ENCODE peak calls at places on chromosomes 2 and 18, in four cellular contexts. One of them, this sample, is unnamed.

GRCh38 chr18:48167901-48168300 is 237.4 kb upstream of the SMAD2 start:
- DNase-seq in GM12878: no peak
- DNase-seq in IMR-90: no peak
- DNase-seq in K562: no peak
- DNase-seq in this sample: no peak

GRCh38 chr2:179022685-179023084 is 27.3 kb downstream of the CCDC141 start:
- DNase-seq in K562: no peak
- DNase-seq in GM12878: no peak
- DNase-seq in IMR-90: no peak
- DNase-seq in this sample: no peak

GRCh38 chr2:15279181-15279876 is 281.8 kb downstream of the NBAS start:
- DNase-seq in K562: no peak
- DNase-seq in GM12878: no peak
- DNase-seq in IMR-90: no peak
- DNase-seq in this sample: no peak

GRCh38 chr2:24871852-24872323 is 48.1 kb downstream of the ADCY3 start:
- DNase-seq in GM12878: no peak
- DNase-seq in K562: no peak
- DNase-seq in IMR-90: peak; percentile 54
- DNase-seq in this sample: no peak

GRCh38 chr2:240468300-240469238 is 33.1 kb downstream of the GPC1 start:
- DNase-seq in K562: no peak
- DNase-seq in GM12878: no peak
- DNase-seq in IMR-90: no peak
- DNase-seq in this sample: no peak

GRCh38 chr2:130231656-130232055 is 33.4 kb upstream of the TUBA3E start:
- DNase-seq in IMR-90: no peak
- DNase-seq in GM12878: no peak
- DNase-seq in K562: no peak
- DNase-seq in this sample: no peak

GRCh38 chr2:234256516-234256915 is 206.0 kb downstream of the SPP2 start:
- DNase-seq in K562: no peak
- DNase-seq in IMR-90: no peak
- DNase-seq in GM12878: no peak
- DNase-seq in this sample: no peak

GRCh38 chr2:218867900-218868299 is 8.3 kb downstream of the WNT6 start:
- DNase-seq in GM12878: no peak
- DNase-seq in IMR-90: no peak
- DNase-seq in K562: no peak
- DNase-seq in this sample: no peak

GRCh38 chr2:3127710-3128109 is 249.9 kb downstream of the EIPR1 start:
- DNase-seq in K562: no peak
- DNase-seq in GM12878: no peak
- DNase-seq in IMR-90: no peak
- DNase-seq in this sample: no peak

GRCh38 chr2:108619916-108620620 is 85.8 kb downstream of the LIMS1 start:
- DNase-seq in K562: no peak
- DNase-seq in IMR-90: no peak
- DNase-seq in GM12878: no peak
- DNase-seq in this sample: no peak

GRCh38 chr2:118062048-118062447 is 26.2 kb upstream of the INSIG2 start:
- DNase-seq in GM12878: no peak
- DNase-seq in IMR-90: no peak
- DNase-seq in K562: no peak
- DNase-seq in this sample: no peak

GRCh38 chr2:219702796-219703545 is 75.5 kb downstream of the SLC4A3 start:
- DNase-seq in IMR-90: no peak
- DNase-seq in GM12878: no peak
- DNase-seq in K562: no peak
- DNase-seq in this sample: no peak

GRCh38 chr2:159179696-159180095 is 106.8 kb downstream of the WDSUB1 start:
- DNase-seq in K562: no peak
- DNase-seq in IMR-90: no peak
- DNase-seq in GM12878: no peak
- DNase-seq in this sample: no peak

GRCh38 chr2:74373985-74374384 is 6.1 kb downstream of the DCTN1 start:
- DNase-seq in IMR-90: no peak
- DNase-seq in K562: no peak
- DNase-seq in GM12878: no peak
- DNase-seq in this sample: no peak

GRCh38 chr2:234164499-234165409 is 114.3 kb downstream of the SPP2 start:
- DNase-seq in GM12878: peak; percentile 9
- DNase-seq in IMR-90: no peak
- DNase-seq in K562: no peak
- DNase-seq in this sample: no peak

GRCh38 chr2:18630941-18631340 is 41.6 kb upstream of the NT5C1B start:
- DNase-seq in K562: no peak
- DNase-seq in IMR-90: no peak
- DNase-seq in GM12878: no peak
- DNase-seq in this sample: no peak

GRCh38 chr2:238286987-238287386 is 1.4 kb downstream of the PER2 start:
- DNase-seq in IMR-90: no peak
- DNase-seq in GM12878: no peak
- DNase-seq in K562: no peak
- DNase-seq in this sample: no peak

GRCh38 chr2:106886916-106887758 is 1.2 kb upstream of the ST6GAL2 start:
- DNase-seq in GM12878: no peak
- DNase-seq in K562: no peak
- DNase-seq in IMR-90: no peak
- DNase-seq in this sample: peak; percentile 34

GRCh38 chr2:240386321-240386720 is 49.1 kb upstream of the GPC1 start:
- DNase-seq in IMR-90: no peak
- DNase-seq in K562: no peak
- DNase-seq in GM12878: no peak
- DNase-seq in this sample: no peak

GRCh38 chr2:74205586-74205985 is 7.2 kb downstream of the MTHFD2 start:
- DNase-seq in IMR-90: no peak
- DNase-seq in K562: no peak
- DNase-seq in GM12878: no peak
- DNase-seq in this sample: no peak

GRCh38 chr2:171160119-171160629 is 519 bp downstream of the TLK1 start:
- DNase-seq in GM12878: no peak
- DNase-seq in K562: peak; percentile 64
- DNase-seq in IMR-90: peak; percentile 62
- DNase-seq in this sample: peak; percentile 69

GRCh38 chr2:241841181-241842066 is 17.3 kb downstream of the PDCD1 start:
- DNase-seq in K562: no peak
- DNase-seq in IMR-90: no peak
- DNase-seq in GM12878: no peak
- DNase-seq in this sample: no peak

GRCh38 chr18:79366177-79367094 is 29.3 kb upstream of the NFATC1 start:
- DNase-seq in GM12878: no peak
- DNase-seq in K562: no peak
- DNase-seq in IMR-90: peak; percentile 95
- DNase-seq in this sample: no peak

GRCh38 chr2:166338831-166339339 is 36.9 kb downstream of the SCN9A start:
- DNase-seq in IMR-90: no peak
- DNase-seq in K562: no peak
- DNase-seq in GM12878: no peak
- DNase-seq in this sample: no peak

GRCh38 chr2:73033766-73034381 is 37.6 kb downstream of the SFXN5 start:
- DNase-seq in GM12878: no peak
- DNase-seq in IMR-90: no peak
- DNase-seq in K562: no peak
- DNase-seq in this sample: no peak

GRCh38 chr2:73841912-73842738 is 13.4 kb downstream of the STAMBP start:
- DNase-seq in K562: no peak
- DNase-seq in IMR-90: no peak
- DNase-seq in GM12878: no peak
- DNase-seq in this sample: peak; percentile 24

GRCh38 chr2:240596080-240596460 is 9.5 kb downstream of the CAPN10 start:
- DNase-seq in IMR-90: no peak
- DNase-seq in K562: no peak
- DNase-seq in GM12878: no peak
- DNase-seq in this sample: no peak

GRCh38 chr2:218332920-218333645 is 23.6 kb upstream of the CATIP start:
- DNase-seq in K562: peak; percentile 91
- DNase-seq in IMR-90: no peak
- DNase-seq in GM12878: no peak
- DNase-seq in this sample: no peak

GRCh38 chr2:159904127-159904564 is 106.1 kb upstream of the CD302 start:
- DNase-seq in GM12878: no peak
- DNase-seq in K562: no peak
- DNase-seq in IMR-90: no peak
- DNase-seq in this sample: no peak

GRCh38 chr2:5453648-5454390 is 238.4 kb upstream of the SOX11 start:
- DNase-seq in K562: no peak
- DNase-seq in GM12878: no peak
- DNase-seq in IMR-90: peak; percentile 31
- DNase-seq in this sample: no peak

GRCh38 chr2:10897956-10898355 is 13.8 kb upstream of the KCNF1 start:
- DNase-seq in GM12878: no peak
- DNase-seq in K562: no peak
- DNase-seq in IMR-90: peak; percentile 74
- DNase-seq in this sample: no peak

GRCh38 chr2:160621748-160622147 is 128.1 kb upstream of the RBMS1 start:
- DNase-seq in K562: no peak
- DNase-seq in GM12878: no peak
- DNase-seq in IMR-90: peak; percentile 68
- DNase-seq in this sample: no peak

GRCh38 chr18:77047803-77048419 is 84.7 kb downstream of the MBP start:
- DNase-seq in K562: no peak
- DNase-seq in IMR-90: no peak
- DNase-seq in GM12878: no peak
- DNase-seq in this sample: no peak

GRCh38 chr2:100272848-100273329 is 49.4 kb downstream of the LONRF2 start:
- DNase-seq in K562: no peak
- DNase-seq in IMR-90: peak; percentile 29
- DNase-seq in GM12878: no peak
- DNase-seq in this sample: no peak

GRCh38 chr2:52629944-52630343 is 1137.7 kb upstream of the CHAC2 start:
- DNase-seq in GM12878: no peak
- DNase-seq in K562: no peak
- DNase-seq in IMR-90: no peak
- DNase-seq in this sample: no peak

GRCh38 chr18:31667185-31667584 is 17.2 kb downstream of the B4GALT6 start:
- DNase-seq in IMR-90: peak; percentile 17
- DNase-seq in K562: no peak
- DNase-seq in GM12878: no peak
- DNase-seq in this sample: no peak

GRCh38 chr2:239684271-239684670 is 283.5 kb upstream of the HDAC4 start:
- DNase-seq in GM12878: no peak
- DNase-seq in K562: no peak
- DNase-seq in IMR-90: no peak
- DNase-seq in this sample: no peak

DNA sequence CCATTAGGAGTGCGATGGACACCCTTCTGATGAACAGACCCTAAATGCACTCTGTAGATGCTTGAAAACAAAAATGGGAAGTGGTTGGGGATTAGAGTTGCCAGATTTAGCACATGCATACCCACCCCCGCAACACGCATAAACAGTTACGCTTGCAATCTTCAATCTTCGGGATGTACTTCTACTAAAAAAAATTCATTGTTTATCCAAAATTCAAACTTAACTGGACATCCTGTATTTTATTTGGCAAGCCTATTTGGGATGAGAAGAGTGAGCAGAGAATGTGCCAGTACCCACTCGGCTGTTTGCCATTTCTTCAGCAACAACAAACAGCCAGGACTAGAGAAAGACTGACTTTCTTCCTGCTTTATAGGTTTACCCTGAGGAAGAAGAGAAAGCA is 18.4 kb downstream of the KIAA2012 start:
- DNase-seq in GM12878: no peak
- DNase-seq in K562: no peak
- DNase-seq in IMR-90: peak; percentile 61
- DNase-seq in this sample: no peak
- TF ChIP-seq ELK1 in GM12878: no peak
- TF ChIP-seq ELK1 in K562: no peak
- TF ChIP-seq ELK1 in IMR-90: no peak
- TF ChIP-seq ELK1 in this sample: no peak

GRCh38 chr18:6086731-6087130 is 191.4 kb upstream of the TMEM200C start:
- DNase-seq in GM12878: no peak
- DNase-seq in K562: no peak
- DNase-seq in IMR-90: peak; percentile 20
- DNase-seq in this sample: no peak
- TF ChIP-seq ELK1 in GM12878: no peak
- TF ChIP-seq ELK1 in K562: no peak
- TF ChIP-seq ELK1 in IMR-90: no peak
- TF ChIP-seq ELK1 in this sample: no peak

GRCh38 chr2:207181526-207182274 is 16.0 kb upstream of the KLF7 start:
- DNase-seq in IMR-90: no peak
- DNase-seq in K562: no peak
- DNase-seq in GM12878: no peak
- DNase-seq in this sample: no peak

GRCh38 chr2:207184768-207185167 is 19.0 kb upstream of the KLF7 start:
- DNase-seq in K562: no peak
- DNase-seq in GM12878: no peak
- DNase-seq in IMR-90: peak; percentile 39
- DNase-seq in this sample: no peak

GRCh38 chr2:207184348-207184747 is 18.6 kb upstream of the KLF7 start:
- DNase-seq in IMR-90: peak; percentile 77
- DNase-seq in K562: no peak
- DNase-seq in GM12878: no peak
- DNase-seq in this sample: no peak

GRCh38 chr2:207182916-207183315 is 17.2 kb upstream of the KLF7 start:
- DNase-seq in K562: no peak
- DNase-seq in GM12878: no peak
- DNase-seq in IMR-90: peak; percentile 47
- DNase-seq in this sample: no peak

DNA sequence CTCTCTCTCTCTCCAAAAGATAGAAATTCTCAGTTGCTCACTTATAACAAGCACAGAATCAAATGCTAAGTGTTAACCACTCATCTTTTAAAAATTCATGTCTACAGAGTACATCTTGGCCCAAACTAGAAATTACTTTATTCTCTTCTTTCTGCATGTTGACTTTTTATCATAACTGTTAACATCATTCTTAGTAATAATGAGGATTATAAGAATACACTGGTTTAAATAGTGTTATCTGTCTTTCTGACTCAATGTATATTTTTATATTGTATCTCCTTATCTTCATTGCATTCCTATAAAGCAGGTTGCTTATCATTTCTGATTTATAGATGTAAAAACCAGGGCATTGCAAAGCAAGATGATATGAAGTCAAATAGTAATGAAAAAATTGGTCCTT is 17.8 kb upstream of the KLF7 start:
- DNase-seq in IMR-90: peak; percentile 13
- DNase-seq in GM12878: no peak
- DNase-seq in K562: no peak
- DNase-seq in this sample: no peak
- TF ChIP-seq ELK1 in IMR-90: no peak
- TF ChIP-seq ELK1 in GM12878: no peak
- TF ChIP-seq ELK1 in K562: no peak
- TF ChIP-seq ELK1 in this sample: no peak

GRCh38 chr2:200810252-200810650 is 1.5 kb upstream of the BZW1 start:
- DNase-seq in IMR-90: peak; percentile 93
- DNase-seq in K562: no peak
- DNase-seq in GM12878: no peak
- DNase-seq in this sample: peak; percentile 9

GRCh38 chr2:200814276-200814815 is 2.6 kb downstream of the BZW1 start:
- DNase-seq in K562: no peak
- DNase-seq in GM12878: peak; percentile 51
- DNase-seq in IMR-90: no peak
- DNase-seq in this sample: no peak

GRCh38 chr2:200811336-200812121 is at the start of gene BZW1:
- DNase-seq in IMR-90: peak; percentile 96
- DNase-seq in GM12878: peak; percentile 88
- DNase-seq in K562: peak; percentile 96
- DNase-seq in this sample: peak; percentile 97

GRCh38 chr2:200810967-200811335 is 759 bp upstream of the BZW1 start:
- DNase-seq in GM12878: no peak
- DNase-seq in IMR-90: peak; percentile 30
- DNase-seq in K562: no peak
- DNase-seq in this sample: peak; percentile 19

GRCh38 chr2:200812122-200813022 is 662 bp downstream of the BZW1 start:
- DNase-seq in GM12878: no peak
- DNase-seq in IMR-90: peak; percentile 49
- DNase-seq in K562: peak; percentile 66
- DNase-seq in this sample: peak; percentile 71
- TF ChIP-seq ELK1 in GM12878: peak; percentile 52
- TF ChIP-seq ELK1 in IMR-90: no peak
- TF ChIP-seq ELK1 in K562: no peak
- TF ChIP-seq ELK1 in this sample: no peak

This sample was measured in A549.